ENCODE peak calls at places on chromosomes 4 and X, in eight cellular contexts. W, T, C, X, D, G, R and J are unnamed samples. For H3K9me3, the result is how much of the 10 kb centered on the place peaks cover.

GRCh38 chrX:10533686-10534365 is 86.6 kb downstream of the MID1 start:
- DNase-seq in X (no peak), R (no peak), D (no peak), C (no peak), W (no peak), G (no peak), T (no peak), J (no peak)

GRCh38 chr4:142314183-142314582 is 531.9 kb downstream of the INPP4B start:
- DNase-seq in C (no peak), X (no peak), R (no peak), W (no peak), T (no peak), D (no peak), G (no peak), J (no peak)

GRCh38 chr4:80006935-80007744 is 65.9 kb downstream of the ANTXR2 start:
- DNase-seq in X (no peak), G (peak), R (no peak), D (no peak), T (no peak), W (peak), C (no peak), J (no peak)

GRCh38 chr4:143486314-143486713 is 27.2 kb upstream of the SMARCA5 start:
- DNase-seq in X (no peak), W (no peak), G (no peak), R (no peak), C (no peak), T (no peak), D (no peak), J (no peak)

GRCh38 chr4:4430492-4431195 is 43.7 kb downstream of the NSG1 start:
- DNase-seq in G (no peak), R (peak), C (no peak), D (no peak), T (no peak), W (peak), X (peak), J (peak)

GRCh38 chrX:87702795-87703194 is 185.2 kb downstream of the KLHL4 start:
- DNase-seq in W (no peak), G (no peak), T (no peak), C (no peak), R (no peak), X (no peak), D (no peak), J (no peak)

GRCh38 chr4:169005453-169006099 is 4.5 kb downstream of the CBR4 start:
- DNase-seq in W (no peak), D (no peak), T (no peak), C (no peak), G (no peak), X (no peak), R (no peak), J (no peak)

GRCh38 chr4:62531731-62532130 is 1331.6 kb downstream of the ADGRL3 start:
- DNase-seq in G (no peak), X (no peak), W (no peak), R (peak), C (no peak), T (no peak), D (no peak), J (no peak)

GRCh38 chrX:19889582-19890342 is 2.4 kb upstream of the SH3KBP1 start:
- DNase-seq in D (no peak), T (no peak), X (no peak), R (peak), G (no peak), C (no peak), W (peak), J (peak)

GRCh38 chr4:118955515-118955914 is 66.9 kb downstream of the SYNPO2 start:
- DNase-seq in C (no peak), X (no peak), T (no peak), G (no peak), D (no peak), R (no peak), W (no peak), J (no peak)

GRCh38 chr4:45043916-45044315 is 317.6 kb upstream of the GNPDA2 start:
- DNase-seq in D (no peak), T (no peak), R (no peak), C (no peak), X (no peak), W (no peak), G (no peak), J (no peak)
- H3K9me3 ChIP-seq in D (under half), T (under half), R (under half), C (under half), X (under half), W (under half), G (under half), J (under half)

DNA sequence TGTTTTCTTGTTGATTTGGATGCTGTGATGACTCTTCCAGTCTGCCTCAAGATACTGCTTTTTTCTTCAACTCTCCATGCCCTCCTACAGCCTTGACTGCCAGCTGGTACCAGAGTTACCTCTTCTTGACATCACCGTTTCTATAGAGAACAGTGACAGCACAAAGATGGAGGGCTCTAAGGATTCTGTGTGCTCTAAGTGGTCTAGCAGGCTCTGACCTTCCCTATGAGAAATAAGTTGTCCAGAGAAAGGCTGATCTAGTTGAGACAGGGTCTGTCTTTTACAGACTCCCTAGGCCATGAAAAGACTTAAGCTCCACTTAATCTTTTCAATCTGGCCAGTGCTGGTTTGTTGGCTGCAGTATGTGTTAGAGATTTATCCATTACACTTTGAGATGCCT is at the start of gene AKAP4:
- DNase-seq in W (no peak), X (no peak), R (no peak), C (no peak), G (no peak), D (no peak), T (no peak), J (no peak)
- H3K9me3 ChIP-seq in W (under half), X (under half), R (under half), C (under half), G (under half), D (under half), T (under half), J (under half)

GRCh38 chr4:244471-244870 is 60.8 kb downstream of the ZNF732 start:
- DNase-seq in G (peak), C (no peak), X (no peak), R (peak), T (no peak), W (peak), D (peak), J (peak)

GRCh38 chr4:242121-242848 is 63.0 kb downstream of the ZNF732 start:
- DNase-seq in C (no peak), R (peak), X (peak), G (peak), D (peak), T (no peak), W (peak), J (peak)

GRCh38 chr4:243407-243806 is 61.9 kb downstream of the ZNF732 start:
- DNase-seq in D (no peak), W (no peak), R (no peak), T (no peak), X (no peak), G (no peak), C (no peak), J (no peak)
- H3K9me3 ChIP-seq in D (under half), W (under half), R (under half), T (under half), X (under half), G (under half), C (under half), J (under half)

GRCh38 chrX:47420967-47421366 is 50.6 kb downstream of the ZNF157 start:
- DNase-seq in D (no peak), R (no peak), T (no peak), G (no peak), X (no peak), C (no peak), W (no peak), J (no peak)
- H3K9me3 ChIP-seq in D (under half), R (under half), T (under half), G (under half), X (under half), C (under half), W (under half), J (under half)

GRCh38 chr4:33395731-33396485 is 2675.7 kb downstream of the PCDH7 start:
- DNase-seq in T (no peak), W (no peak), G (no peak), R (no peak), C (no peak), D (no peak), X (no peak), J (no peak)

GRCh38 chr4:33400504-33400903 is 2680.3 kb downstream of the PCDH7 start:
- DNase-seq in W (no peak), X (no peak), G (no peak), D (no peak), R (no peak), C (no peak), T (peak), J (no peak)
- H3K9me3 ChIP-seq in W (under half), X (under half), G (under half), D (under half), R (under half), C (under half), T (under half), J (under half)